ENCODE peak calls at places on chromosomes 11 and 22, in eight cellular contexts. One of them, this sample, is unnamed.

GRCh38 chr11:33775832-33776231 is 1.5 kb upstream of the FBXO3 start:
- DNase-seq in caudate nucleus: no peak
- DNase-seq in frontal cortex: no peak
- DNase-seq in stimulated activated CD4-positive, alpha-beta T cell treated with anti-CD3 and anti-CD28 coated beads, Interleukin-1b, Interleukin-23, amount 100 ng/mL, for 1 hour: no peak
- DNase-seq in T-helper 2 cell: no peak
- DNase-seq in activated naive CD4-positive, alpha-beta T cell: no peak
- DNase-seq in HTR-8/SVneo: no peak
- DNase-seq in hippocampal formation: no peak
- DNase-seq in this sample: no peak

GRCh38 chr11:26928636-26929035 is 65.3 kb upstream of the FIBIN start:
- DNase-seq in frontal cortex: no peak
- DNase-seq in hippocampal formation: no peak
- DNase-seq in activated naive CD4-positive, alpha-beta T cell: no peak
- DNase-seq in stimulated activated CD4-positive, alpha-beta T cell treated with anti-CD3 and anti-CD28 coated beads, Interleukin-1b, Interleukin-23, amount 100 ng/mL, for 1 hour: no peak
- DNase-seq in HTR-8/SVneo: no peak
- DNase-seq in caudate nucleus: no peak
- DNase-seq in T-helper 2 cell: no peak
- DNase-seq in this sample: no peak

GRCh38 chr22:41660416-41660815 is 28.3 kb downstream of the SNU13 start:
- DNase-seq in activated naive CD4-positive, alpha-beta T cell: no peak
- DNase-seq in caudate nucleus: no peak
- DNase-seq in T-helper 2 cell: no peak
- DNase-seq in frontal cortex: no peak
- DNase-seq in HTR-8/SVneo: no peak
- DNase-seq in hippocampal formation: no peak
- DNase-seq in stimulated activated CD4-positive, alpha-beta T cell treated with anti-CD3 and anti-CD28 coated beads, Interleukin-1b, Interleukin-23, amount 100 ng/mL, for 1 hour: no peak
- DNase-seq in this sample: no peak

GRCh38 chr22:32987081-32987631 is 71.0 kb downstream of the SYN3 start:
- DNase-seq in hippocampal formation: no peak
- DNase-seq in frontal cortex: no peak
- DNase-seq in T-helper 2 cell: no peak
- DNase-seq in HTR-8/SVneo: peak
- DNase-seq in stimulated activated CD4-positive, alpha-beta T cell treated with anti-CD3 and anti-CD28 coated beads, Interleukin-1b, Interleukin-23, amount 100 ng/mL, for 1 hour: no peak
- DNase-seq in caudate nucleus: no peak
- DNase-seq in activated naive CD4-positive, alpha-beta T cell: no peak
- DNase-seq in this sample: no peak

GRCh38 chr11:48017105-48017874 is 36.9 kb downstream of the PTPRJ start:
- DNase-seq in HTR-8/SVneo: no peak
- DNase-seq in hippocampal formation: no peak
- DNase-seq in caudate nucleus: no peak
- DNase-seq in frontal cortex: no peak
- DNase-seq in T-helper 2 cell: peak
- DNase-seq in activated naive CD4-positive, alpha-beta T cell: peak
- DNase-seq in stimulated activated CD4-positive, alpha-beta T cell treated with anti-CD3 and anti-CD28 coated beads, Interleukin-1b, Interleukin-23, amount 100 ng/mL, for 1 hour: no peak
- DNase-seq in this sample: no peak

GRCh38 chr11:765025-765801 is 12.1 kb downstream of the GATD1 start:
- DNase-seq in caudate nucleus: no peak
- DNase-seq in hippocampal formation: peak
- DNase-seq in HTR-8/SVneo: peak
- DNase-seq in frontal cortex: peak
- DNase-seq in T-helper 2 cell: peak
- DNase-seq in stimulated activated CD4-positive, alpha-beta T cell treated with anti-CD3 and anti-CD28 coated beads, Interleukin-1b, Interleukin-23, amount 100 ng/mL, for 1 hour: peak
- DNase-seq in activated naive CD4-positive, alpha-beta T cell: peak
- DNase-seq in this sample: peak

GRCh38 chr11:24963879-24964278 is 467.0 kb downstream of the LUZP2 start:
- DNase-seq in stimulated activated CD4-positive, alpha-beta T cell treated with anti-CD3 and anti-CD28 coated beads, Interleukin-1b, Interleukin-23, amount 100 ng/mL, for 1 hour: no peak
- DNase-seq in activated naive CD4-positive, alpha-beta T cell: no peak
- DNase-seq in hippocampal formation: no peak
- DNase-seq in HTR-8/SVneo: no peak
- DNase-seq in frontal cortex: no peak
- DNase-seq in caudate nucleus: no peak
- DNase-seq in T-helper 2 cell: no peak
- DNase-seq in this sample: no peak

GRCh38 chr11:4891996-4892640 is 10.4 kb downstream of the OR51T1 start:
- DNase-seq in caudate nucleus: no peak
- DNase-seq in frontal cortex: no peak
- DNase-seq in activated naive CD4-positive, alpha-beta T cell: no peak
- DNase-seq in HTR-8/SVneo: no peak
- DNase-seq in stimulated activated CD4-positive, alpha-beta T cell treated with anti-CD3 and anti-CD28 coated beads, Interleukin-1b, Interleukin-23, amount 100 ng/mL, for 1 hour: no peak
- DNase-seq in hippocampal formation: no peak
- DNase-seq in T-helper 2 cell: no peak
- DNase-seq in this sample: no peak

This sample was measured in hypothalamus.